ENCODE peak calls at places on chromosomes 2 and 18, in ten cellular contexts. N, U, T, K, A, R, X, W, I and V are unnamed samples.

GRCh38 chr2:137262600-137262999 is 497.3 kb downstream of the THSD7B start:
- DNase-seq in N (no peak), U (peak), T (no peak), K (no peak), A (no peak), R (no peak), X (no peak), W (no peak), I (no peak), V (no peak)

GRCh38 chr18:29780814-29781213 is 1261.7 kb downstream of the DSC3 start:
- DNase-seq in N (no peak), U (no peak), T (no peak), K (no peak), A (no peak), R (no peak), X (no peak), W (no peak), I (no peak), V (no peak)

GRCh38 chr2:134568413-134568812 is 150.4 kb downstream of the TMEM163 start:
- DNase-seq in N (no peak), U (no peak), T (no peak), K (no peak), A (no peak), R (no peak), X (no peak), W (no peak), I (no peak), V (no peak)

GRCh38 chr2:94869131-94869530 is 2.1 kb upstream of the TEKT4 start:
- DNase-seq in N (no peak), U (no peak), T (no peak), K (no peak), A (no peak), R (no peak), X (no peak), W (no peak), I (no peak), V (no peak)

GRCh38 chr2:76978064-76978463 is 544.1 kb downstream of the LRRTM4 start:
- DNase-seq in N (no peak), U (no peak), T (no peak), K (no peak), A (no peak), R (no peak), X (peak), W (no peak), I (no peak), V (no peak)

GRCh38 chr18:36851202-36851590 is 22.3 kb downstream of the KIAA1328 start:
- DNase-seq in N (no peak), U (no peak), T (no peak), K (no peak), A (no peak), R (no peak), X (no peak), W (no peak), I (no peak), V (no peak)

GRCh38 chr2:61165946-61166345 is 4.0 kb downstream of the C2orf74 start:
- DNase-seq in N (no peak), U (no peak), T (no peak), K (no peak), A (no peak), R (no peak), X (no peak), W (no peak), I (no peak), V (no peak)

GRCh38 chr2:27638709-27639108 is 9.9 kb downstream of the GPN1 start:
- DNase-seq in N (no peak), U (no peak), T (no peak), K (no peak), A (peak), R (no peak), X (peak), W (no peak), I (peak), V (no peak)

GRCh38 chr2:157082950-157083349 is 174.6 kb upstream of the GALNT5 start:
- DNase-seq in N (no peak), U (no peak), T (no peak), K (no peak), A (no peak), R (no peak), X (no peak), W (no peak), I (no peak), V (no peak)

GRCh38 chr2:141341444-141341843 is 789.4 kb downstream of the LRP1B start:
- DNase-seq in N (no peak), U (no peak), T (no peak), K (no peak), A (peak), R (no peak), X (peak), W (no peak), I (peak), V (peak)

GRCh38 chr2:105299290-105299689 is 30.2 kb downstream of the TGFBRAP1 start:
- DNase-seq in N (no peak), U (no peak), T (no peak), K (no peak), A (no peak), R (no peak), X (no peak), W (no peak), I (no peak), V (no peak)

GRCh38 chr18:45589559-45590041 is 25.7 kb upstream of the SLC14A2 start:
- DNase-seq in N (no peak), U (no peak), T (no peak), K (no peak), A (peak), R (no peak), X (peak), W (no peak), I (peak), V (no peak)

GRCh38 chr2:235860111-235860510 is 308.1 kb downstream of the GBX2 start:
- DNase-seq in N (no peak), U (no peak), T (no peak), K (no peak), A (peak), R (no peak), X (no peak), W (no peak), I (no peak), V (no peak)

GRCh38 chr2:191682148-191682547 is 4.2 kb downstream of the NABP1 start:
- DNase-seq in N (no peak), U (no peak), T (no peak), K (no peak), A (no peak), R (no peak), X (no peak), W (no peak), I (no peak), V (no peak)

GRCh38 chr2:85095094-85095493 is 38.1 kb upstream of the TCF7L1 start:
- DNase-seq in N (no peak), U (no peak), T (no peak), K (no peak), A (no peak), R (no peak), X (peak), W (no peak), I (peak), V (no peak)

GRCh38 chr2:187862715-187863114 is 308.5 kb upstream of the TFPI start:
- DNase-seq in N (no peak), U (no peak), T (no peak), K (no peak), A (no peak), R (no peak), X (peak), W (no peak), I (no peak), V (no peak)

GRCh38 chr2:217386041-217386440 is 526.2 kb upstream of the TNP1 start:
- DNase-seq in N (no peak), U (no peak), T (no peak), K (no peak), A (no peak), R (no peak), X (no peak), W (no peak), I (no peak), V (no peak)

GRCh38 chr2:202035941-202036372 is 2.3 kb downstream of the FZD7 start:
- DNase-seq in N (no peak), U (no peak), T (no peak), K (no peak), A (no peak), R (no peak), X (no peak), W (peak), I (no peak), V (no peak)

GRCh38 chr2:44456946-44457345 is 95.2 kb downstream of the CAMKMT start:
- DNase-seq in N (no peak), U (no peak), T (no peak), K (no peak), A (no peak), R (no peak), X (no peak), W (no peak), I (peak), V (no peak)

GRCh38 chr18:9960263-9960904 is 46.6 kb downstream of the VAPA start:
- DNase-seq in N (no peak), U (no peak), T (no peak), K (no peak), A (no peak), R (no peak), X (no peak), W (no peak), I (no peak), V (no peak)

GRCh38 chr18:75854808-75855207 is 427.3 kb upstream of the SMIM21 start:
- DNase-seq in N (no peak), U (no peak), T (no peak), K (no peak), A (no peak), R (no peak), X (no peak), W (no peak), I (no peak), V (no peak)

GRCh38 chr2:164657129-164657528 is 35.8 kb upstream of the GRB14 start:
- DNase-seq in N (no peak), U (no peak), T (no peak), K (no peak), A (peak), R (no peak), X (no peak), W (no peak), I (peak), V (peak)

GRCh38 chr18:62566199-62566598 is 43.4 kb downstream of the ZCCHC2 start:
- DNase-seq in N (peak), U (no peak), T (no peak), K (peak), A (no peak), R (no peak), X (peak), W (no peak), I (peak), V (no peak)

GRCh38 chr2:70141754-70142589 is 48.8 kb downstream of the C2orf42 start:
- DNase-seq in N (no peak), U (peak), T (no peak), K (peak), A (no peak), R (no peak), X (peak), W (peak), I (peak), V (peak)

GRCh38 chr18:59379772-59380530 is 20.9 kb upstream of the LMAN1 start:
- DNase-seq in N (no peak), U (no peak), T (no peak), K (no peak), A (no peak), R (no peak), X (peak), W (no peak), I (no peak), V (no peak)

GRCh38 chr2:113890253-113891235 is 655 bp downstream of the ACTR3 start:
- DNase-seq in N (peak), U (peak), T (peak), K (peak), A (peak), R (peak), X (peak), W (peak), I (peak), V (peak)

GRCh38 chr2:197710424-197711042 is 5.4 kb downstream of the MARS2 start:
- DNase-seq in N (no peak), U (no peak), T (no peak), K (no peak), A (no peak), R (no peak), X (no peak), W (no peak), I (no peak), V (no peak)

GRCh38 chr18:8121942-8122480 is 487.2 kb upstream of the RAB12 start:
- DNase-seq in N (no peak), U (no peak), T (no peak), K (no peak), A (peak), R (no peak), X (no peak), W (no peak), I (peak), V (no peak)

GRCh38 chr2:70552501-70553333 is 909 bp downstream of the TGFA start:
- DNase-seq in N (no peak), U (no peak), T (no peak), K (no peak), A (peak), R (no peak), X (no peak), W (no peak), I (peak), V (no peak)

GRCh38 chr18:44859263-44859662 is 178.6 kb downstream of the SETBP1 start:
- DNase-seq in N (no peak), U (no peak), T (no peak), K (no peak), A (no peak), R (no peak), X (no peak), W (no peak), I (no peak), V (no peak)